ENCODE peak calls at places on chromosomes 7 and 10, in eight cellular contexts. One of them, this sample, is unnamed.

GRCh38 chr7:138195207-138195606 is 118.9 kb downstream of the AKR1D1 start:
- DNase-seq in CD4-positive, CD25-positive, alpha-beta regulatory T cell: no peak
- DNase-seq in nephron progenitor cell: no peak
- DNase-seq in cardiac fibroblast: no peak
- DNase-seq in T-helper 1 cell: no peak
- DNase-seq in AG04450: no peak
- DNase-seq in G401: no peak
- DNase-seq in SJSA1: no peak
- DNase-seq in this sample: no peak

GRCh38 chr10:93199221-93199681 is 125.6 kb downstream of the CYP26A1 start:
- DNase-seq in cardiac fibroblast: peak
- DNase-seq in SJSA1: peak
- DNase-seq in AG04450: no peak
- DNase-seq in CD4-positive, CD25-positive, alpha-beta regulatory T cell: no peak
- DNase-seq in nephron progenitor cell: peak
- DNase-seq in T-helper 1 cell: no peak
- DNase-seq in G401: peak
- DNase-seq in this sample: no peak

GRCh38 chr10:5943536-5943935 is 33.8 kb downstream of the IL15RA start:
- DNase-seq in AG04450: no peak
- DNase-seq in SJSA1: no peak
- DNase-seq in cardiac fibroblast: peak
- DNase-seq in nephron progenitor cell: peak
- DNase-seq in T-helper 1 cell: no peak
- DNase-seq in G401: no peak
- DNase-seq in CD4-positive, CD25-positive, alpha-beta regulatory T cell: no peak
- DNase-seq in this sample: no peak

GRCh38 chr7:141076377-141076776 is 2.5 kb downstream of the TMEM178B start:
- DNase-seq in G401: peak
- DNase-seq in SJSA1: no peak
- DNase-seq in AG04450: no peak
- DNase-seq in nephron progenitor cell: peak
- DNase-seq in T-helper 1 cell: no peak
- DNase-seq in cardiac fibroblast: no peak
- DNase-seq in CD4-positive, CD25-positive, alpha-beta regulatory T cell: no peak
- DNase-seq in this sample: no peak

GRCh38 chr7:99375070-99375807 is 709 bp downstream of the ARPC1B start:
- DNase-seq in SJSA1: peak
- DNase-seq in nephron progenitor cell: peak
- DNase-seq in CD4-positive, CD25-positive, alpha-beta regulatory T cell: peak
- DNase-seq in T-helper 1 cell: peak
- DNase-seq in AG04450: no peak
- DNase-seq in cardiac fibroblast: peak
- DNase-seq in G401: peak
- DNase-seq in this sample: peak

GRCh38 chr7:100763556-100764140 is 30.3 kb downstream of the ZAN start:
- DNase-seq in SJSA1: no peak
- DNase-seq in cardiac fibroblast: no peak
- DNase-seq in T-helper 1 cell: no peak
- DNase-seq in nephron progenitor cell: no peak
- DNase-seq in G401: no peak
- DNase-seq in CD4-positive, CD25-positive, alpha-beta regulatory T cell: no peak
- DNase-seq in AG04450: no peak
- DNase-seq in this sample: no peak

GRCh38 chr7:82275342-82275741 is 168.2 kb downstream of the CACNA2D1 start:
- DNase-seq in cardiac fibroblast: no peak
- DNase-seq in SJSA1: no peak
- DNase-seq in CD4-positive, CD25-positive, alpha-beta regulatory T cell: no peak
- DNase-seq in T-helper 1 cell: no peak
- DNase-seq in AG04450: no peak
- DNase-seq in G401: no peak
- DNase-seq in nephron progenitor cell: no peak
- DNase-seq in this sample: no peak

GRCh38 chr10:102476466-102477141 is 25.3 kb upstream of the C10orf95 start:
- DNase-seq in CD4-positive, CD25-positive, alpha-beta regulatory T cell: peak
- DNase-seq in cardiac fibroblast: no peak
- DNase-seq in AG04450: no peak
- DNase-seq in nephron progenitor cell: no peak
- DNase-seq in T-helper 1 cell: no peak
- DNase-seq in G401: peak
- DNase-seq in SJSA1: no peak
- DNase-seq in this sample: no peak

GRCh38 chr10:482848-483247 is 206.6 kb downstream of the DIP2C start:
- DNase-seq in T-helper 1 cell: no peak
- DNase-seq in nephron progenitor cell: no peak
- DNase-seq in G401: no peak
- DNase-seq in cardiac fibroblast: no peak
- DNase-seq in SJSA1: no peak
- DNase-seq in AG04450: no peak
- DNase-seq in CD4-positive, CD25-positive, alpha-beta regulatory T cell: no peak
- DNase-seq in this sample: no peak

GRCh38 chr10:126663880-126664279 is 6.6 kb downstream of the C10orf90 start:
- DNase-seq in cardiac fibroblast: peak
- DNase-seq in T-helper 1 cell: no peak
- DNase-seq in AG04450: no peak
- DNase-seq in SJSA1: no peak
- DNase-seq in CD4-positive, CD25-positive, alpha-beta regulatory T cell: no peak
- DNase-seq in nephron progenitor cell: no peak
- DNase-seq in G401: no peak
- DNase-seq in this sample: no peak

GRCh38 chr10:111872591-111872990 is 311.0 kb downstream of the GPAM start:
- DNase-seq in cardiac fibroblast: no peak
- DNase-seq in nephron progenitor cell: no peak
- DNase-seq in CD4-positive, CD25-positive, alpha-beta regulatory T cell: peak
- DNase-seq in SJSA1: no peak
- DNase-seq in T-helper 1 cell: peak
- DNase-seq in G401: no peak
- DNase-seq in AG04450: no peak
- DNase-seq in this sample: no peak

GRCh38 chr7:135035252-135035651 is 48.9 kb downstream of the AGBL3 start:
- DNase-seq in CD4-positive, CD25-positive, alpha-beta regulatory T cell: no peak
- DNase-seq in nephron progenitor cell: no peak
- DNase-seq in cardiac fibroblast: no peak
- DNase-seq in T-helper 1 cell: no peak
- DNase-seq in G401: no peak
- DNase-seq in SJSA1: no peak
- DNase-seq in AG04450: no peak
- DNase-seq in this sample: no peak

GRCh38 chr10:130983749-130984148 is 327.8 kb downstream of the TCERG1L start:
- DNase-seq in cardiac fibroblast: no peak
- DNase-seq in T-helper 1 cell: no peak
- DNase-seq in CD4-positive, CD25-positive, alpha-beta regulatory T cell: no peak
- DNase-seq in AG04450: no peak
- DNase-seq in nephron progenitor cell: no peak
- DNase-seq in SJSA1: no peak
- DNase-seq in G401: no peak
- DNase-seq in this sample: no peak

GRCh38 chr10:33136271-33136670 is 178.2 kb upstream of the ITGB1 start:
- DNase-seq in SJSA1: no peak
- DNase-seq in cardiac fibroblast: peak
- DNase-seq in AG04450: no peak
- DNase-seq in CD4-positive, CD25-positive, alpha-beta regulatory T cell: peak
- DNase-seq in nephron progenitor cell: no peak
- DNase-seq in T-helper 1 cell: peak
- DNase-seq in G401: no peak
- DNase-seq in this sample: no peak

GRCh38 chr10:74418285-74418872 is 267.4 kb downstream of the ADK start:
- DNase-seq in T-helper 1 cell: no peak
- DNase-seq in nephron progenitor cell: no peak
- DNase-seq in CD4-positive, CD25-positive, alpha-beta regulatory T cell: no peak
- DNase-seq in SJSA1: no peak
- DNase-seq in AG04450: no peak
- DNase-seq in G401: peak
- DNase-seq in cardiac fibroblast: no peak
- DNase-seq in this sample: peak

GRCh38 chr7:54546986-54547314 is 4.8 kb downstream of the VSTM2A start:
- DNase-seq in SJSA1: no peak
- DNase-seq in CD4-positive, CD25-positive, alpha-beta regulatory T cell: no peak
- DNase-seq in G401: no peak
- DNase-seq in AG04450: no peak
- DNase-seq in nephron progenitor cell: no peak
- DNase-seq in cardiac fibroblast: no peak
- DNase-seq in T-helper 1 cell: no peak
- DNase-seq in this sample: no peak

GRCh38 chr10:100518761-100519241 is 860 bp downstream of the SEC31B start:
- DNase-seq in T-helper 1 cell: peak
- DNase-seq in nephron progenitor cell: peak
- DNase-seq in CD4-positive, CD25-positive, alpha-beta regulatory T cell: peak
- DNase-seq in cardiac fibroblast: peak
- DNase-seq in SJSA1: peak
- DNase-seq in G401: peak
- DNase-seq in AG04450: no peak
- DNase-seq in this sample: peak

GRCh38 chr10:114327537-114328277 is 76.6 kb downstream of the AFAP1L2 start:
- DNase-seq in T-helper 1 cell: no peak
- DNase-seq in AG04450: no peak
- DNase-seq in cardiac fibroblast: no peak
- DNase-seq in SJSA1: no peak
- DNase-seq in nephron progenitor cell: no peak
- DNase-seq in G401: no peak
- DNase-seq in CD4-positive, CD25-positive, alpha-beta regulatory T cell: no peak
- DNase-seq in this sample: no peak

GRCh38 chr7:69691734-69692133 is 93.5 kb downstream of the AUTS2 start:
- DNase-seq in SJSA1: no peak
- DNase-seq in nephron progenitor cell: no peak
- DNase-seq in CD4-positive, CD25-positive, alpha-beta regulatory T cell: no peak
- DNase-seq in AG04450: no peak
- DNase-seq in T-helper 1 cell: no peak
- DNase-seq in G401: no peak
- DNase-seq in cardiac fibroblast: no peak
- DNase-seq in this sample: no peak

GRCh38 chr7:118735436-118735835 is 510.9 kb downstream of the ANKRD7 start:
- DNase-seq in nephron progenitor cell: no peak
- DNase-seq in G401: no peak
- DNase-seq in CD4-positive, CD25-positive, alpha-beta regulatory T cell: no peak
- DNase-seq in AG04450: no peak
- DNase-seq in SJSA1: no peak
- DNase-seq in T-helper 1 cell: no peak
- DNase-seq in cardiac fibroblast: no peak
- DNase-seq in this sample: no peak

This sample was measured in glutamatergic neuron.